ENCODE peak calls at places on chromosome 1, in seven cellular contexts. K, X, C, D, G, N and O are unnamed samples. For H3K4me1, the result is how much of the 10 kb centered on the place peaks cover.

GRCh38 chr1:50458507-50458906 is 35.3 kb upstream of the DMRTA2 start:
- DNase-seq in N (no peak), C (no peak), K (no peak), X (no peak), G (no peak), D (no peak), O (no peak)

GRCh38 chr1:6163191-6163972 is 16.7 kb downstream of the CHD5 start:
- DNase-seq in G (no peak), X (no peak), K (no peak), D (no peak), N (no peak), C (no peak), O (no peak)

GRCh38 chr1:185912504-185912903 is 178.3 kb downstream of the HMCN1 start:
- DNase-seq in X (no peak), C (peak), G (no peak), K (no peak), N (no peak), D (no peak), O (no peak)

GRCh38 chr1:58460469-58460868 is 86.1 kb downstream of the OMA1 start:
- DNase-seq in X (no peak), G (no peak), N (no peak), D (no peak), C (peak), K (no peak), O (no peak)

GRCh38 chr1:116814935-116815334 is 60.7 kb downstream of the CD2 start:
- DNase-seq in K (no peak), G (no peak), D (no peak), C (no peak), N (no peak), X (no peak), O (no peak)

GRCh38 chr1:10651793-10652192 is 144.7 kb downstream of the CASZ1 start:
- DNase-seq in K (no peak), N (no peak), X (peak), G (no peak), D (no peak), C (peak), O (no peak)

GRCh38 chr1:20485527-20486456 is at the start of gene CAMK2N1:
- DNase-seq in G (peak), C (peak), D (peak), N (no peak), K (no peak), X (peak), O (no peak)

GRCh38 chr1:16724718-16725438 is 15.4 kb upstream of the RNU1-4 start:
- DNase-seq in D (peak), K (no peak), N (no peak), C (peak), G (no peak), X (peak), O (no peak)

GRCh38 chr1:7533006-7533405 is 238.1 kb upstream of the VAMP3 start:
- DNase-seq in C (no peak), G (no peak), K (no peak), N (no peak), D (no peak), X (no peak), O (no peak)

GRCh38 chr1:36327421-36328087 is 4.1 kb upstream of the EVA1B start:
- DNase-seq in G (no peak), K (no peak), X (no peak), C (no peak), N (no peak), D (no peak), O (no peak)

GRCh38 chr1:2612591-2613365 is 20.0 kb downstream of the MMEL1 start:
- DNase-seq in D (no peak), K (no peak), X (no peak), G (no peak), N (no peak), C (no peak), O (no peak)

GRCh38 chr1:15168479-15168878 is 14.9 kb downstream of the TMEM51 start:
- DNase-seq in D (no peak), G (no peak), K (no peak), X (no peak), C (no peak), N (peak), O (peak)

GRCh38 chr1:183363967-183364366 is 54.2 kb downstream of the NMNAT2 start:
- DNase-seq in C (no peak), X (no peak), N (no peak), K (no peak), G (no peak), D (no peak), O (no peak)

GRCh38 chr1:186904361-186904760 is 75.6 kb downstream of the PLA2G4A start:
- DNase-seq in N (no peak), X (no peak), G (no peak), C (no peak), K (no peak), D (no peak), O (no peak)

GRCh38 chr1:84078108-84078823 is 65.8 kb upstream of the PRKACB start:
- DNase-seq in X (peak), C (peak), D (no peak), K (no peak), G (no peak), N (no peak), O (no peak)

GRCh38 chr1:36871146-36871971 is 163.0 kb downstream of the GRIK3 start:
- DNase-seq in D (peak), G (no peak), X (no peak), K (no peak), N (no peak), C (no peak), O (no peak)

GRCh38 chr1:1364266-1364665 is 5.9 kb upstream of the MXRA8 start:
- DNase-seq in K (no peak), C (no peak), D (no peak), X (no peak), G (no peak), N (no peak), O (no peak)

GRCh38 chr1:36443297-36443696 is 7.0 kb downstream of the OSCP1 start:
- DNase-seq in N (no peak), C (no peak), X (no peak), D (no peak), K (no peak), G (no peak), O (no peak)

GRCh38 chr1:52098139-52098871 is 42.2 kb downstream of the BTF3L4 start:
- DNase-seq in G (peak), K (no peak), D (no peak), X (no peak), C (peak), N (no peak), O (no peak)

GRCh38 chr1:8863138-8863537 is 15.3 kb downstream of the ENO1 start:
- DNase-seq in G (no peak), K (no peak), X (no peak), D (no peak), C (no peak), N (no peak), O (no peak)

GRCh38 chr1:240170806-240171205 is 79.1 kb downstream of the FMN2 start:
- DNase-seq in D (no peak), C (no peak), G (no peak), K (no peak), X (no peak), N (no peak), O (no peak)

GRCh38 chr1:81119319-81119718 is 681.4 kb upstream of the ADGRL2 start:
- DNase-seq in G (no peak), X (no peak), N (no peak), C (no peak), D (no peak), K (no peak), O (no peak)

GRCh38 chr1:19552291-19553010 is 67.1 kb upstream of the CAPZB start:
- DNase-seq in C (no peak), N (no peak), X (no peak), D (no peak), K (no peak), G (no peak), O (no peak)

GRCh38 chr1:31834501-31834900 is 18.7 kb upstream of the SPOCD1 start:
- DNase-seq in D (no peak), N (no peak), K (no peak), G (peak), C (peak), X (no peak), O (no peak)

GRCh38 chr1:212987702-212988322 is 27.9 kb downstream of the ANGEL2 start:
- DNase-seq in N (no peak), D (no peak), G (no peak), C (no peak), K (no peak), X (no peak), O (no peak)

GRCh38 chr1:58848818-58849411 is 65.1 kb upstream of the JUN start:
- DNase-seq in X (peak), C (peak), N (no peak), K (peak), D (peak), G (peak), O (peak)

GRCh38 chr1:32763221-32763620 is 53.9 kb downstream of the YARS1 start:
- DNase-seq in X (no peak), C (no peak), D (no peak), G (no peak), N (no peak), K (no peak), O (no peak)

GRCh38 chr1:6092211-6092610 is 46.5 kb downstream of the KCNAB2 start:
- DNase-seq in C (no peak), X (no peak), K (no peak), N (no peak), G (no peak), D (no peak), O (no peak)

GRCh38 chr1:4585216-4585615 is 69.2 kb upstream of the AJAP1 start:
- DNase-seq in K (no peak), X (peak), D (peak), G (no peak), N (no peak), C (peak), O (no peak)

GRCh38 chr1:31848381-31848897 is 32.6 kb upstream of the SPOCD1 start:
- DNase-seq in N (no peak), X (no peak), C (no peak), K (no peak), G (no peak), D (no peak), O (no peak)

GRCh38 chr1:176801553-176802020 is 338.6 kb downstream of the PAPPA2 start:
- DNase-seq in X (no peak), K (no peak), C (no peak), N (no peak), D (no peak), G (no peak), O (no peak)

GRCh38 chr1:58739851-58740466 is 40.1 kb upstream of the MYSM1 start:
- DNase-seq in G (peak), N (no peak), D (peak), X (peak), K (peak), C (peak), O (peak)

GRCh38 chr1:182599339-182599738 is 4.8 kb downstream of the RGS16 start:
- DNase-seq in K (no peak), X (peak), G (no peak), D (peak), N (no peak), C (peak), O (no peak)

GRCh38 chr1:42846257-42847110 is at the start of gene ZNF691:
- DNase-seq in N (peak), C (peak), K (peak), D (peak), G (peak), X (peak), O (peak)
- TF ChIP-seq POLR2AphosphoS5 in N (peak), C (peak), K (peak), D (peak), G (peak), X (peak), O (peak)

GRCh38 chr1:85144351-85144750 is 56.5 kb downstream of the SYDE2 start:
- DNase-seq in C (peak), D (no peak), N (no peak), G (no peak), X (no peak), K (no peak), O (no peak)

GRCh38 chr1:85142753-85143152 is 58.1 kb downstream of the SYDE2 start:
- DNase-seq in C (no peak), X (no peak), K (no peak), D (no peak), N (no peak), G (no peak), O (no peak)

GRCh38 chr1:85148524-85149250 is 52.1 kb downstream of the SYDE2 start:
- DNase-seq in K (no peak), G (no peak), X (no peak), C (no peak), N (peak), D (no peak), O (no peak)

GRCh38 chr1:85149805-85150204 is 51.0 kb downstream of the SYDE2 start:
- DNase-seq in G (no peak), D (no peak), K (no peak), C (no peak), X (no peak), N (no peak), O (no peak)

GRCh38 chr1:85146972-85147359 is 53.9 kb downstream of the SYDE2 start:
- DNase-seq in K (no peak), G (peak), N (no peak), C (no peak), D (no peak), X (no peak), O (no peak)
- TF ChIP-seq REST in K (no peak), G (no peak), N (no peak), C (no peak), D (no peak), X (no peak), O (no peak)

DNA sequence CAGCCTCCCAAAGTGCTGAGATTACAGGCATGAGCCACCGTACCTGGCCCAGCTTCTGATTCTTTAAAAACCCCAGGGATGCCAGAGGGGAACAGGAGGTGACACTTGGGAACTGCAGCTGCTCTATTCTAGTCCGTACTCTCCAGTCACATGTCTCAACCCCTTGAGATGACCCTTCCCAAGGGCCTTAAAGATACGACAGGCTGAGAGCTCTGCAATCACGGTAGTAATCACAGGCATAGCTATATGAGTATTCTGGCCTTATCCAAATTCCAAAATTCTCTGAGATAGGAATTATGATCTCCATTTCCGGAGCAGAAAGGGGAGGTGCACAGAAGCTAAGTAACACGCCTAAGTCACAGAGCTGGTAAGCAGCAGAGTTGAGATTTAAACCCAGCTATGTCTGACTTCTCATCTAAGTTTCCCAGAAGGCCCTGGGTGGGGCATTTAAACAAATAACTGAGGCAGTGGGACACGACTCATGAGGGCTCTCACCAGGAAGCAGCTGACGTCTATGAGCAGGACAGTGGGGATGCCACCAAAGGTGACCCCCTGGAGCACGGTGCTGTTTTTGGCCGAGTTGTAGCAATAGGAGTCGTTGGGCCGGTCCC is 5.2 kb downstream of the TMEM63A start:
- DNase-seq in C (no peak), X (no peak), G (no peak), N (no peak), K (no peak), D (no peak), O (no peak)
- H3K4me1 ChIP-seq in C (under half), X (under half), G (under half), N (under half), K (half or more), D (under half), O (under half)

GRCh38 chr1:203150511-203151297 is 23.2 kb downstream of the ADORA1 start:
- DNase-seq in G (no peak), D (no peak), N (no peak), C (no peak), K (no peak), X (no peak), O (no peak)

GRCh38 chr1:203151362-203152157 is 24.0 kb downstream of the ADORA1 start:
- DNase-seq in G (no peak), C (no peak), D (no peak), K (no peak), X (no peak), N (no peak), O (no peak)

GRCh38 chr1:203153051-203153988 is 22.3 kb downstream of the MYBPH start:
- DNase-seq in G (no peak), X (no peak), C (no peak), K (no peak), D (no peak), N (no peak), O (no peak)

GRCh38 chr1:203153989-203154821 is 21.4 kb downstream of the MYBPH start:
- DNase-seq in C (no peak), K (no peak), X (no peak), D (peak), N (no peak), G (no peak), O (no peak)

DNA sequence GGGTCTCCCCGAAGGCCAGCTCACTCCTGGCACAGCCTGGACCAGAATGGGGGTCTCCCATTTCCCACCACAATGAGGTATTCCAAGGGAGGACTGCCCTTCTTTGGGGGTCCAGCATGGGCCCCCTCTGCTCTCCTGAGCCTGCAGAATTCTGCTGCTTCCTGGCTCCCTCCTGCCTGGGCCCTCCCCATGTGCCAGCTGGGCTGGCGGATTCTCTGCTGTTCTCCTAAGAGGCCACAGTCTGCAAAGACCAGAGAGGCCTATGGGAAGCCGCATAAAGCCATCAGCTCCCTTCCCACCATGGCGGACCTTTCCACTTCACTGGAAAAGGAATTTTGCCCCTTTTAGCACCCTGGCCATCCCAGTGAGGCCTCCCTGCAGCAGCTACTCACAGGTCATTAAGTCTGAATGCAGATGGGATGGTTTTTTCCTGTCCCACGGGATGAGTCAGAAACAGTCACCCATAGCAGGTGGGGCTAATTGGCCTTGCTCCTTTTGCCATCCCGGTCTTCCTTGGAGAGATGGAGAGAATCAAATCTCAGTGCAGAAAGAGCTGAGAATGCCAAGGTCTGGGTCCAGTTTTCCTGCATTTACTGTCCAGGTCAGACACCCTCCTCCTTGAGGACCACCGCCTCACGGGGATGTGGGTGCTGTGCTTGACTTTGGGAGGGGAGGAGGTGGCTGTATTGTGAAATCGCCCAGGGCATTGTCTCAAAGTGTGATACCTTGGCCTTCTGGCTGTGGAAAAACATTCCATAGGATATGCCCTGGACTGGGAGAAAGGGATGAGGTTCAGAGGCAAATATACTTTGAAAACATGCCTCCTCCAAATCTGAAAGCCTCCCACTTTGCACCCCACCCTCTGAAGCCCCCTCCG is 23.2 kb downstream of the MYBPH start:
- DNase-seq in K (no peak), X (no peak), N (no peak), G (no peak), D (no peak), C (no peak), O (no peak)
- TF ChIP-seq POLR2AphosphoS5 in K (no peak), X (no peak), N (no peak), G (no peak), D (no peak), C (no peak), O (no peak)

DNA sequence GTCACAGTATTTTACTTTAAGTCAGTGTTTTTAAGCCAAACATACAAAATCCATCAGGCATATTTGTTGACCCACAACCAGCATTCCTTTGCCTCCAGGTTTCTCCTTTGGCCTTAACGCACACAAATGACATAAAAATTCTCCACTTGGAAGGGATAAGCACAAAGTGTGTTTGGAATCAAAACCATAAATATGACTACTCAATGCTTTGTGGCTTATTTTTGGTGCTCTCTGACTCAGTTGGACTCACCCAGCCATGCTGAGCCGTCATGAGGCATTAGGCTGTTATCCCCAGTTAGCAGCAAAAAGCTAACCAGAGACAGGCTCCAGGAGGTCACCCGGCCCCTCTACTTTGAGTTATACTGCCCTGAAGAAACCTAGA is 948 bp downstream of the PRUNE1 start:
- DNase-seq in D (no peak), K (no peak), X (no peak), G (no peak), C (no peak), N (no peak), O (no peak)
- TF ChIP-seq REST in D (no peak), K (no peak), X (no peak), G (no peak), C (no peak), N (no peak), O (no peak)

GRCh38 chr1:21927531-21928237 is 9.4 kb downstream of the HSPG2 start:
- DNase-seq in X (no peak), C (no peak), G (peak), N (no peak), D (no peak), K (no peak), O (no peak)
- H3K4me1 ChIP-seq in X (half or more), C (under half), G (half or more), N (under half), D (under half), K (under half), O (half or more)

DNA sequence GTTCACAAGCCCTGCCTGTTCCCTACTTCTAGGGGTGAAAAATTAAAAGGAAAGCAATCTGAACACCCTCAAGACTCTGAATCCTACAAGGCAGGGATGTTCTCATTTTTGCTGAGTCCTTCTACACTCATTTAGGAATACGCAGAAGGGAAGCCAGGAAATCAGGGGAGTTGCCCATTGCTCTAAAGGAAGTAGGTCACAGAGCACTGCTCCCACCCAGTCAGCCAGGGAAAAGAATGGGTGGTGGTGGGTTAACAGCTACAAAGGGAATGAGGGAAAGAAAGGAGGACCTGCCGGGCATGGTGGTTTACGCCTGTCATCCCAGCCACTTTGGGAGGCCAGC is 2.4 kb upstream of the CTTNBP2NL start:
- DNase-seq in N (no peak), C (no peak), G (no peak), K (no peak), X (no peak), D (no peak), O (no peak)
- TF ChIP-seq POLR2AphosphoS5 in N (no peak), C (no peak), G (no peak), K (no peak), X (no peak), D (no peak), O (no peak)